ENCODE peak calls at places on chromosome 18, in six cellular contexts. E, G, D, F, N and I are unnamed samples.

GRCh38 chr18:63763831-63764600 is 11.2 kb upstream of the SERPINB7 start:
- DNase-seq in E (no peak), G (no peak), D (no peak), N (no peak), F (no peak), I (no peak)

GRCh38 chr18:22177496-22177866 is 8.1 kb downstream of the GATA6 start:
- DNase-seq in E (no peak), G (no peak), N (peak), D (no peak), F (no peak), I (no peak)

GRCh38 chr18:34128436-34128835 is 96.3 kb downstream of the NOL4 start:
- DNase-seq in N (no peak), E (no peak), D (no peak), F (no peak), G (no peak), I (no peak)

GRCh38 chr18:72826736-72827135 is 41.1 kb downstream of the NETO1 start:
- DNase-seq in D (no peak), G (no peak), E (no peak), N (no peak), F (no peak), I (no peak)

GRCh38 chr18:69330345-69330744 is 70.3 kb upstream of the DOK6 start:
- DNase-seq in E (no peak), N (no peak), D (no peak), F (no peak), G (no peak), I (no peak)

GRCh38 chr18:22088976-22089375 is 80.4 kb upstream of the GATA6 start:
- DNase-seq in F (no peak), E (no peak), N (no peak), G (no peak), D (no peak), I (no peak)

GRCh38 chr18:54329787-54330186 is 27.9 kb downstream of the STARD6 start:
- DNase-seq in E (no peak), G (no peak), D (no peak), F (no peak), N (no peak), I (no peak)

GRCh38 chr18:44723366-44723765 is 42.7 kb downstream of the SETBP1 start:
- DNase-seq in N (no peak), E (no peak), F (no peak), D (no peak), G (no peak), I (no peak)

GRCh38 chr18:61727241-61727640 is 165.6 kb downstream of the RNF152 start:
- DNase-seq in D (no peak), G (no peak), E (no peak), F (no peak), N (no peak), I (no peak)

GRCh38 chr18:3852321-3852720 is 402.3 kb downstream of the TGIF1 start:
- DNase-seq in G (no peak), E (no peak), N (no peak), F (no peak), D (no peak), I (no peak)

GRCh38 chr18:54261894-54262293 is 7.4 kb upstream of the POLI start:
- DNase-seq in G (peak), D (no peak), N (no peak), F (no peak), E (no peak), I (no peak)

GRCh38 chr18:44682181-44682870 is 1.6 kb downstream of the SETBP1 start:
- DNase-seq in D (no peak), G (no peak), E (peak), F (no peak), N (no peak), I (peak)

GRCh38 chr18:32469190-32469611 is 1.5 kb downstream of the GAREM1 start:
- DNase-seq in N (no peak), D (peak), F (peak), E (peak), G (peak), I (peak)

GRCh38 chr18:63788447-63789096 is 13.4 kb downstream of the SERPINB7 start:
- DNase-seq in G (no peak), D (no peak), F (peak), E (no peak), N (no peak), I (no peak)

GRCh38 chr18:45321520-45321919 is 293.8 kb upstream of the SLC14A2 start:
- DNase-seq in G (no peak), D (no peak), E (peak), N (no peak), F (no peak), I (no peak)

GRCh38 chr18:48172226-48173006 is 236.8 kb downstream of the ZBTB7C start:
- DNase-seq in G (peak), E (no peak), N (no peak), F (no peak), D (no peak), I (peak)

GRCh38 chr18:51278045-51278649 is 80.7 kb upstream of the MEX3C start:
- DNase-seq in F (peak), D (no peak), E (peak), G (peak), N (no peak), I (peak)

GRCh38 chr18:79526468-79527460 is 131.0 kb downstream of the NFATC1 start:
- DNase-seq in D (peak), N (no peak), G (no peak), F (no peak), E (no peak), I (no peak)

GRCh38 chr18:74468547-74469014 is 11.5 kb upstream of the DIPK1C start:
- DNase-seq in N (no peak), D (no peak), G (no peak), F (no peak), E (no peak), I (no peak)

GRCh38 chr18:79681484-79682387 is 2.1 kb downstream of the CTDP1 start:
- DNase-seq in N (no peak), D (no peak), E (no peak), F (no peak), G (no peak), I (no peak)

GRCh38 chr18:23825978-23826405 is 136.7 kb downstream of the LAMA3 start:
- DNase-seq in D (no peak), N (peak), F (no peak), E (peak), G (peak), I (peak)

GRCh38 chr18:55402731-55403405 is 185.1 kb downstream of the TCF4 start:
- DNase-seq in D (no peak), E (no peak), F (no peak), G (peak), N (no peak), I (no peak)

GRCh38 chr18:9260388-9261380 is 73.9 kb upstream of the TWSG1 start:
- DNase-seq in G (no peak), E (no peak), N (no peak), F (no peak), D (no peak), I (no peak)

GRCh38 chr18:45666520-45666919 is 51.2 kb downstream of the SLC14A2 start:
- DNase-seq in N (no peak), D (no peak), G (peak), F (no peak), E (no peak), I (no peak)

GRCh38 chr18:9631814-9632496 is 17.6 kb upstream of the PPP4R1 start:
- DNase-seq in N (no peak), E (no peak), G (peak), F (peak), D (no peak), I (no peak)

GRCh38 chr18:10089881-10090280 is 176.1 kb downstream of the VAPA start:
- DNase-seq in N (no peak), D (no peak), G (no peak), F (no peak), E (no peak), I (no peak)

DNA sequence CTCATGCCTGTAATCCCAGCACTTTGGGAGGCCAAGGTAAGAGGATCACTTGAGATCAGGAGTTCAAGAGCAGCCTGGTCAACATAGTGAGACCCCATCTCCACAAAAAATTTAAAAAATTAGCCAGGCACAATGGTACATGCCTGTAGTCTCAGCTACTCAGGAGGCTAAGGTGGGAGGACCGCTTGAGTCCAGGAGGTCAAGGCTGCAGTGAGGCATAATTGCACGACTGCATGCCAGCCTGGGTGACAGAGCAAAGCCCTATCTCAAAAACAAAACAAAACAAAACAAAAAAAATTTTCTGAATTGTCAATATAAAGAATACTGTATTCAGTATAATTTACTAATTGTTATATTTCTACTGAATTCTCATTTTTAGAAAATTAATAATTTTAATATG is 20.9 kb upstream of the NEDD4L start:
- DNase-seq in E (no peak), G (no peak), F (no peak), D (no peak), N (no peak), I (no peak)
- H3K27ac ChIP-seq in E (no peak), G (no peak), F (no peak), D (no peak), N (no peak), I (no peak)

GRCh38 chr18:12943200-12943599 is 4.6 kb upstream of the SEH1L start:
- DNase-seq in E (no peak), G (no peak), D (no peak), N (no peak), F (no peak), I (no peak)

GRCh38 chr18:12948055-12948804 is 419 bp downstream of the SEH1L start:
- DNase-seq in N (peak), E (peak), F (peak), G (peak), D (peak), I (peak)

GRCh38 chr18:12946549-12947354 is 1.1 kb upstream of the SEH1L start:
- DNase-seq in G (peak), N (no peak), E (peak), D (no peak), F (peak), I (peak)

GRCh38 chr18:12944724-12945123 is 3.1 kb upstream of the SEH1L start:
- DNase-seq in N (no peak), F (no peak), E (peak), D (no peak), G (peak), I (peak)

DNA sequence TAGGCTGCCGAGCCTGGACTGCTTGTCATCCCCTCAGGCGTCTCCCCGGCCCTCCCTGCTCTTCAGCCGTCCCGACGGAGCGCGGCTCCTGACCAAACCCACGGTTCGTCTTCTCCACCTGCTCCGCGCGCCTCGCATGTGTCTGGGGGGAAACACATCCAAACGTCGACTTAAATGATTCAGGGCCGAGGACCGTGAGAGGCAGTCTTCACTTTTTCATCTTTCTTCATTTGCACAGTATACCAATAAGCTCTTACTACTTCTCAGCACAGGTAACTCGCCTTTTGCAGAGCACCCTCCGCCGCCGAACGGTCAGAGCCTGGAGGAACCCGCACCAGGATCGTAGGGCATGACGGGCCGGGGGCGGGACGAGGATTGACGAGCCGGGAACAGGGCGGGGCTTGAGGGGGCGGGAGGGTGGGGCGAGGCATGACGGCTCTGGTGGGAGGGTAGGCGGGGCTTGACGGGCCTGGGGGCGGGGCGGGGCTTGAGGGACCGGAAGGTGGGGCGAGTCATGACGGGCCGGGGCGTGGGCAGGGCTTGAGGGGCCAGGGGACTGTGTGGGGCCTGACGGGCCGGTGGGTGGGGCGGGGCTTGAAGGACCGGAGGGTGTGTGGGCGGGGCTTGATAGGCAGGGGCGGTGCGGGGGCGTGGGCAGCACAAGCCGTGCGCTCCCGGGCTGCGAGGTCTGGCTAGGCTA is at the start of gene SEH1L:
- DNase-seq in F (peak), N (peak), G (peak), D (peak), E (peak), I (peak)
- TF ChIP-seq POLR2A in F (peak), N (peak), G (peak), D (peak), E (peak), I (peak)

GRCh38 chr18:78507217-78507616 is 472.4 kb upstream of the SALL3 start:
- DNase-seq in G (no peak), D (no peak), F (no peak), E (no peak), N (no peak), I (no peak)

GRCh38 chr18:78511666-78512065 is 468.0 kb upstream of the SALL3 start:
- DNase-seq in E (no peak), G (no peak), N (no peak), D (no peak), F (no peak), I (no peak)

GRCh38 chr18:78514910-78515670 is 464.5 kb upstream of the SALL3 start:
- DNase-seq in G (no peak), N (no peak), F (no peak), D (no peak), E (no peak), I (no peak)

GRCh38 chr18:78510636-78511035 is 469.0 kb upstream of the SALL3 start:
- DNase-seq in G (no peak), D (no peak), F (no peak), N (no peak), E (no peak), I (no peak)

DNA sequence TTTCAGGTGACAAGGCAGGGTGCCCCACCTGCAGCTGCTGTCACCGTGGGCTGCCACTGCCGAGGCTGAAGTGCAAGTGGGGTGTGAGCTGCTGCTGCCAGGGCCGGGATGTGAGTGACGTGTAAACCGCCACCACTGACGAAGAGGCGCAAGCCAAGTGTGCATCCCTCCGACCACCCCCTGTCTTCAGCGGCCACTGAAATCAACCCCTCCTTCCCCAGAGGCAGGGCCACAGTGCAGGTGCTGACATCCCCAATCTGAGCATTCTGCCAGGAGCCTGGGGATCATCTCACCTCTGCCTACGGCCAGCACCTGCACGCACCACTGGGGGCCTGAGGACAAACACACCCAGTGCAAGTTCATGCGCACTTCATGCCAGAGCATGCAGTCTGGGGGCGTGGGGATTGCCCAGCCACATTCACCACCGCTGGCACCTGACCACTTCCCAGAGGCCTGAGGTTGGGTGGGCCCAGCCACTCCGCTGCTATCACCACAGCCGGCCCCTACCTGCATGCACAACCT is 467.5 kb upstream of the SALL3 start:
- DNase-seq in N (no peak), D (no peak), G (no peak), E (no peak), F (no peak), I (no peak)
- H3K27ac ChIP-seq in N (no peak), D (no peak), G (no peak), E (no peak), F (no peak), I (no peak)

DNA sequence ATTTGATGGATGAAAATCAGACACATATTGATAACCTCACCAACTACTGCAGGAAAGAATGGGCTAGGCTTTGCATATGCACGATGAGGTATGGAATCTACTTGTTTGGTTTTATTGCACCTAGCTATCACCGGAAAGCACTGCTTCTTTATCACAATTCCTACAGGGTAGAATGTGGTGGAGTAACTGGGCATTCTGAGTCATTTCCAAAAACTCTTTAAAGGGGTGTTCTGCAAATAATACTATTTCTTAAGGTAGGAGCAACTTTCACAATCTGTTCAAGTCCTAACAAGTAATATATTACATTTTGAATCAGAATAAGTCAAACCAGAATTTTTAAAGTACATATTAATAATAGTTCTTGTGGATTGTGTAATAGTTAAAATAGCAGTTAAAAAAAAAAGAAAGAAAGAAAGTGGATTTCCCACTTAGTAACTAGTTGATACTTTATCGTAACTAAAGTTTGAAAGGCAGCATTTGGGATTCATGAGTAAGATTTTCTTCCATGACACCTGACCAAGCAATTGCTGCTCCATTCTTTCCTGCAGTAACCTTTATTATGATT is 40.5 kb downstream of the INO80C start:
- DNase-seq in E (no peak), G (no peak), N (no peak), D (no peak), F (no peak), I (no peak)
- TF ChIP-seq POLR2A in E (no peak), G (no peak), N (no peak), D (no peak), F (no peak), I (no peak)

GRCh38 chr18:40417501-40417900 is 1537.5 kb upstream of the PIK3C3 start:
- DNase-seq in D (no peak), E (no peak), N (no peak), G (no peak), F (no peak), I (no peak)
- H3K27ac ChIP-seq in D (no peak), E (no peak), N (no peak), G (no peak), F (no peak), I (no peak)

DNA sequence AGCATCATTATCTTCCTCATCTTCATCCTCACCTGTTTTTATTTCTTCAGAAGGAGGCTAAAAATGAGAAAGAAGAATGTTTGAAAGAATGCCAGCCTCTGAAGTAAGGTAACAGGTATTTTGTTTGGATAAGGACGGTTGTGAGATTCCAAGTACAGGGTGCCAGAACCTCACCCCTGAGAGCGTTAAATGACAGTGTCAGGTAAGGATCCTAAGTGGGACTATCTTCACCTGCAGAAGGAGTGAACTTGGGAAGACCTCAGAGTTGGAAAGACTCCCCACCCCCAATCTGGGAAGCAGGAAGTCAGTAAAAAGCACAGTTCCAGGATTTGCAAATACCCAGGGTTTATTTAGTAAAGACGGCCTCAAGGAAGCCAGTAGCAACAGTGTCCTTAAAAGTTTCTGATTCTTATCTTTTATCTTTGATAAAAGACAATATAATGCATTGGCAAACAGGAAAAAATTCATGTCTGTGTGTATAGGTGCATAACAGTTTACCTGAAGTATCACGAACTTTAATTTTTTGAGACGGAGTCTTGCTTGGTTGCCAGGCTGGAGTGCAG is 52.3 kb downstream of the THOC1 start:
- DNase-seq in F (no peak), N (no peak), D (no peak), E (no peak), G (no peak), I (no peak)
- TF ChIP-seq POLR2A in F (no peak), N (no peak), D (no peak), E (no peak), G (no peak), I (no peak)

GRCh38 chr18:59140287-59140885 is 702 bp downstream of the SEC11C start:
- DNase-seq in D (no peak), G (peak), F (peak), E (peak), N (no peak), I (peak)
- H3K27ac ChIP-seq in D (peak), G (peak), F (peak), E (peak), N (peak), I (no peak)

DNA sequence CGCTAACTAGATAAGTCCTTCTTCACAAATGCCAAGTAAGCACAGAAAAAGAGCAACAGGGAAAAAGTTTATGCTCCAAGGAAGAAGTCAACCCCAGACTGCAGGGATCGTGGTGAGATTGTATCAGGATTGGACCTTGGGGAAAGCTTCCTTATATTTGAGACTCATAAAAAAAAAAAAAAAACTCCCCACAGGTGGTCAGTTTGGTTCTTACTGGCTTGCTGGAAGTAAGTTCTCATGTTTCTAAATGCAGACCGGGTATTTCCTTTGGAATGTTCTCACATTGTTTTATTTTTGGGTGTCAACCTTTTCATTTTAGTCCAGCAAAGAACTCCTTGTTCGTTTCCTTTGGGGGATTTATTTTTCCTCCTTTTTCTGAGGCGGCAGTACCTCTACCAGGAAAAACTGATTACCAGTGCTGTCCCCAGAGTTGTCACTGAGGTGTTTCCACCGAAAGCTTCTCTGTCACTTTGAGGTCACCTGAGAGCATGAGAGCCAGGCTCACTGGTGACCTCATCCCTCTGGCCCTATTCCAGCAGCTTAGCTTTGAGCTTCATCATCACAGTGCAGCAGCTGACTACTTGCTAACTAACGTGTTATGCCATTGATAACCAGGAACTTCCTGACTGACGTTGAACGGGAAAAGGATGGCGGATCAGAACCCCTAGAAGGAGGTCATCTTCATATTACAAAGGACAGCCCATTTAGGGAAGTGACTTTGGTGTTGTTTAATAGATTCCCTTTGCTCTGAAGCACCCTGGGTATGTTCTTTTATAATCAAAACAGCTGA is 16.8 kb upstream of the ATP8B1 start:
- DNase-seq in E (peak), N (no peak), D (peak), F (peak), G (peak), I (peak)
- TF ChIP-seq POLR2A in E (peak), N (no peak), D (no peak), F (no peak), G (no peak), I (no peak)